ENCODE peak calls at places on chromosomes 1 and 21, in six cellular contexts. O, K, H, X, S and Z are unnamed samples.
A peak's percentile ranks its signal among the peaks of the same experiment; 100 is the strongest.

GRCh38 chr1:29237906-29238600 is 1.7 kb downstream of the PTPRU start:
- DNase-seq in O (peak; percentile 86), K (peak; percentile 12), H (no peak), X (peak; percentile 68), S (peak; percentile 54), Z (peak; percentile 53)

GRCh38 chr1:231240531-231240882 is 505 bp upstream of the GNPAT start:
- DNase-seq in O (no peak), K (no peak), H (peak; percentile 15), X (peak; percentile 50), S (no peak), Z (peak; percentile 8)

GRCh38 chr1:182293119-182293589 is 98.4 kb downstream of the GLUL start:
- DNase-seq in O (no peak), K (no peak), H (no peak), X (no peak), S (no peak), Z (no peak)

GRCh38 chr1:150967936-150968335 is 6.7 kb downstream of the CERS2 start:
- DNase-seq in O (peak; percentile 47), K (no peak), H (no peak), X (no peak), S (no peak), Z (no peak)

GRCh38 chr1:162678439-162678838 is 46.2 kb downstream of the DDR2 start:
- DNase-seq in O (no peak), K (peak; percentile 21), H (peak; percentile 89), X (peak; percentile 66), S (no peak), Z (peak; percentile 60)

GRCh38 chr1:89519779-89520358 is 4.8 kb upstream of the LRRC8B start:
- DNase-seq in O (no peak), K (peak; percentile 26), H (peak; percentile 42), X (peak; percentile 76), S (peak; percentile 24), Z (peak; percentile 22)

GRCh38 chr21:26717146-26717739 is 128.0 kb downstream of the ADAMTS1 start:
- DNase-seq in O (no peak), K (peak; percentile 4), H (peak; percentile 31), X (peak; percentile 69), S (peak; percentile 20), Z (peak; percentile 2)

GRCh38 chr1:226545806-226546596 is 2.6 kb upstream of the STUM start:
- DNase-seq in O (no peak), K (no peak), H (no peak), X (no peak), S (no peak), Z (no peak)

GRCh38 chr1:169024800-169025253 is 81.7 kb upstream of the ATP1B1 start:
- DNase-seq in O (no peak), K (no peak), H (no peak), X (no peak), S (no peak), Z (no peak)

GRCh38 chr1:228316589-228317387 is 89.8 kb downstream of the TRIM11 start:
- DNase-seq in O (peak; percentile 75), K (no peak), H (no peak), X (no peak), S (no peak), Z (no peak)

GRCh38 chr21:45618287-45618686 is 25.2 kb upstream of the PCBP3 start:
- DNase-seq in O (peak; percentile 76), K (no peak), H (peak; percentile 47), X (no peak), S (no peak), Z (no peak)

GRCh38 chr1:228935855-228936727 is 200.8 kb downstream of the RHOU start:
- DNase-seq in O (no peak), K (no peak), H (no peak), X (no peak), S (no peak), Z (no peak)

GRCh38 chr1:242523968-242524570 is 428 bp downstream of the PLD5 start:
- DNase-seq in O (peak; percentile 88), K (peak; percentile 70), H (no peak), X (peak; percentile 40), S (peak; percentile 80), Z (peak; percentile 75)

GRCh38 chr1:101005871-101006270 is 19.7 kb downstream of the DPH5 start:
- DNase-seq in O (no peak), K (no peak), H (peak; percentile 10), X (no peak), S (no peak), Z (no peak)

GRCh38 chr1:199909137-199909536 is 118.4 kb upstream of the NR5A2 start:
- DNase-seq in O (no peak), K (no peak), H (no peak), X (peak; percentile 7), S (no peak), Z (peak; percentile 48)

GRCh38 chr1:220498188-220498587 is 29.7 kb upstream of the MARK1 start:
- DNase-seq in O (no peak), K (no peak), H (no peak), X (peak; percentile 35), S (no peak), Z (peak; percentile 92)

GRCh38 chr1:227786673-227787512 is 28.6 kb upstream of the PRSS38 start:
- DNase-seq in O (peak; percentile 78), K (no peak), H (no peak), X (no peak), S (no peak), Z (no peak)

GRCh38 chr21:43827015-43827611 is 37.7 kb downstream of the RRP1 start:
- DNase-seq in O (no peak), K (peak; percentile 41), H (peak; percentile 55), X (no peak), S (no peak), Z (peak; percentile 60)

GRCh38 chr1:41724248-41724647 is 194.5 kb downstream of the HIVEP3 start:
- DNase-seq in O (no peak), K (no peak), H (peak; percentile 54), X (no peak), S (no peak), Z (no peak)

GRCh38 chr1:152228831-152229230 is 4.8 kb upstream of the HRNR start:
- DNase-seq in O (no peak), K (peak; percentile 4), H (no peak), X (no peak), S (no peak), Z (peak; percentile 77)

GRCh38 chr1:214537219-214537618 is 14.2 kb downstream of the PTPN14 start:
- DNase-seq in O (no peak), K (peak; percentile 17), H (peak; percentile 69), X (no peak), S (no peak), Z (peak; percentile 36)

GRCh38 chr1:109395602-109396512 is 1.9 kb downstream of the SORT1 start:
- DNase-seq in O (no peak), K (peak; percentile 4), H (peak; percentile 65), X (peak; percentile 53), S (peak; percentile 30), Z (no peak)

GRCh38 chr1:235644693-235645305 is 4.8 kb downstream of the GNG4 start:
- DNase-seq in O (no peak), K (no peak), H (no peak), X (no peak), S (no peak), Z (no peak)

GRCh38 chr1:235643837-235644692 is 5.5 kb downstream of the GNG4 start:
- DNase-seq in O (no peak), K (no peak), H (no peak), X (no peak), S (no peak), Z (no peak)

GRCh38 chr1:235648954-235649721 is 446 bp downstream of the GNG4 start:
- DNase-seq in O (peak; percentile 84), K (peak; percentile 50), H (peak; percentile 67), X (peak; percentile 87), S (peak; percentile 90), Z (peak; percentile 52)

GRCh38 chr1:235648407-235648907 is 1.1 kb downstream of the GNG4 start:
- DNase-seq in O (no peak), K (no peak), H (no peak), X (peak; percentile 23), S (peak; percentile 70), Z (no peak)

DNA sequence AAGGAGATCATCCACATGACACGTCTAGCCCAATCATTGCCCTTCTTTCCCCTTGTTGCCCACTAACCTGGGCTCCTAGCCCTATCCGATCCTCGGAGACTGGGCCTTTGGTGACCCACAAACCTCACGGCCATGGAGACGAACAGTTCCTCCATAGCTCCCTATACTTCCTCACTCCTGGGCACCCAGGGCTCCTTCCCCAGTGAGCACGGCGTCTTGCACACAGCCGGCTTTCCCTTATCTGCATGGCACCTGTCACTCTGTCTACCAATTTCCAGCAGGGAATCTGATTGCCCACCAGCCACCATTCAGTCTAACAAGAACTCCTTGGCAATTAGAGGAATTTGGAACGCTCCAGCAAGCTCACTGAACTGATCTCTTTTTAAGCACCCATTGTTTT is 3.1 kb downstream of the GNG4 start:
- DNase-seq in O (no peak), K (no peak), H (no peak), X (no peak), S (no peak), Z (no peak)
- H3K4me1 ChIP-seq in O (no peaks in the 10 kb centered on the region), K (peaks cover 3% of the 10 kb centered on the region), H (no peaks in the 10 kb centered on the region), X (peaks cover 11% of the 10 kb centered on the region), S (peaks cover 6% of the 10 kb centered on the region), Z (peaks cover 29% of the 10 kb centered on the region)

GRCh38 chr1:27154469-27154990 is 395 bp downstream of the SLC9A1 start:
- DNase-seq in O (no peak), K (no peak), H (no peak), X (no peak), S (no peak), Z (no peak)
- H3K4me1 ChIP-seq in O (no peaks in the 10 kb centered on the region), K (peaks cover 28% of the 10 kb centered on the region), H (peaks cover 31% of the 10 kb centered on the region), X (peaks cover 38% of the 10 kb centered on the region), S (peaks cover 25% of the 10 kb centered on the region), Z (peaks cover 38% of the 10 kb centered on the region)

GRCh38 chr1:178933709-178934573 is 63.1 kb upstream of the ANGPTL1 start:
- DNase-seq in O (no peak), K (no peak), H (no peak), X (no peak), S (no peak), Z (no peak)
- H3K4me1 ChIP-seq in O (peaks cover 10% of the 10 kb centered on the region), K (no peaks in the 10 kb centered on the region), H (peaks cover 8% of the 10 kb centered on the region), X (peaks cover 60% of the 10 kb centered on the region), S (no peaks in the 10 kb centered on the region), Z (no peaks in the 10 kb centered on the region)

GRCh38 chr1:30771005-30771404 is 13.4 kb upstream of the LAPTM5 start:
- DNase-seq in O (no peak), K (no peak), H (no peak), X (no peak), S (no peak), Z (no peak)
- H3K4me1 ChIP-seq in O (no peaks in the 10 kb centered on the region), K (no peaks in the 10 kb centered on the region), H (no peaks in the 10 kb centered on the region), X (no peaks in the 10 kb centered on the region), S (peaks cover 10% of the 10 kb centered on the region), Z (no peaks in the 10 kb centered on the region)

GRCh38 chr1:158017800-158018595 is 24.6 kb downstream of the KIRREL1 start:
- DNase-seq in O (no peak), K (no peak), H (no peak), X (no peak), S (no peak), Z (no peak)

GRCh38 chr1:158019177-158019868 is 25.9 kb downstream of the KIRREL1 start:
- DNase-seq in O (no peak), K (peak; percentile 87), H (peak; percentile 94), X (peak; percentile 95), S (peak; percentile 83), Z (peak; percentile 87)

GRCh38 chr1:158013840-158014520 is 20.5 kb downstream of the KIRREL1 start:
- DNase-seq in O (no peak), K (no peak), H (peak; percentile 56), X (peak; percentile 65), S (no peak), Z (no peak)

GRCh38 chr1:158014702-158015320 is 21.4 kb downstream of the KIRREL1 start:
- DNase-seq in O (no peak), K (no peak), H (no peak), X (no peak), S (no peak), Z (no peak)

GRCh38 chr1:158016651-158017335 is 23.3 kb downstream of the KIRREL1 start:
- DNase-seq in O (no peak), K (peak; percentile 66), H (no peak), X (no peak), S (no peak), Z (peak; percentile 75)
- H3K4me1 ChIP-seq in O (peaks cover 15% of the 10 kb centered on the region), K (peaks cover 97% of the 10 kb centered on the region), H (peaks cover 63% of the 10 kb centered on the region), X (peaks cover 81% of the 10 kb centered on the region), S (peaks cover 22% of the 10 kb centered on the region), Z (peaks cover 93% of the 10 kb centered on the region)